ENCODE peak calls at places on chromosomes 11 and 22, in four cellular contexts. One of them, this sample, is unnamed.

GRCh38 chr11:15195454-15196200 is 80.9 kb downstream of the INSC start:
- DNase-seq in AG09309: no peak
- DNase-seq in brain microvascular endothelial cell: no peak
- DNase-seq in bronchial epithelial cell: peak; percentile 49
- DNase-seq in this sample: no peak

GRCh38 chr11:95444309-95445202 is 213.6 kb upstream of the SESN3 start:
- DNase-seq in AG09309: no peak
- DNase-seq in brain microvascular endothelial cell: no peak
- DNase-seq in bronchial epithelial cell: peak; percentile 87
- DNase-seq in this sample: no peak

GRCh38 chr11:7523416-7524210 is 9.8 kb downstream of the PPFIBP2 start:
- DNase-seq in AG09309: no peak
- DNase-seq in brain microvascular endothelial cell: no peak
- DNase-seq in bronchial epithelial cell: no peak
- DNase-seq in this sample: no peak

GRCh38 chr11:117876341-117877119 is at the start of gene FXYD6:
- DNase-seq in AG09309: no peak
- DNase-seq in brain microvascular endothelial cell: no peak
- DNase-seq in bronchial epithelial cell: no peak
- DNase-seq in this sample: no peak

GRCh38 chr11:70493891-70494290 is 95.6 kb downstream of the CTTN start:
- DNase-seq in AG09309: no peak
- DNase-seq in brain microvascular endothelial cell: no peak
- DNase-seq in bronchial epithelial cell: no peak
- DNase-seq in this sample: no peak

GRCh38 chr11:69912161-69912910 is 93.1 kb upstream of the FGF3 start:
- DNase-seq in AG09309: no peak
- DNase-seq in brain microvascular endothelial cell: no peak
- DNase-seq in bronchial epithelial cell: no peak
- DNase-seq in this sample: no peak

GRCh38 chr22:45891471-45891995 is 85.4 kb downstream of the WNT7B start:
- DNase-seq in AG09309: no peak
- DNase-seq in brain microvascular endothelial cell: no peak
- DNase-seq in bronchial epithelial cell: no peak
- DNase-seq in this sample: no peak

GRCh38 chr11:61429346-61429690 is 457 bp downstream of the CPSF7 start:
- DNase-seq in AG09309: no peak
- DNase-seq in brain microvascular endothelial cell: peak; percentile 28
- DNase-seq in bronchial epithelial cell: peak; percentile 17
- DNase-seq in this sample: no peak

GRCh38 chr11:4459470-4459869 is 10.4 kb downstream of the OR52K2 start:
- DNase-seq in AG09309: no peak
- DNase-seq in brain microvascular endothelial cell: no peak
- DNase-seq in bronchial epithelial cell: peak; percentile 68
- DNase-seq in this sample: no peak

GRCh38 chr11:32318071-32318815 is 117.1 kb downstream of the WT1 start:
- DNase-seq in AG09309: no peak
- DNase-seq in brain microvascular endothelial cell: no peak
- DNase-seq in bronchial epithelial cell: no peak
- DNase-seq in this sample: no peak

GRCh38 chr11:64251722-64251985 is 324 bp downstream of the PLCB3 start:
- DNase-seq in AG09309: no peak
- DNase-seq in brain microvascular endothelial cell: peak; percentile 17
- DNase-seq in bronchial epithelial cell: no peak
- DNase-seq in this sample: no peak

GRCh38 chr11:64253043-64253442 is 1.7 kb downstream of the PLCB3 start:
- DNase-seq in AG09309: no peak
- DNase-seq in brain microvascular endothelial cell: no peak
- DNase-seq in bronchial epithelial cell: no peak
- DNase-seq in this sample: no peak

GRCh38 chr11:64254326-64254725 is 3.0 kb downstream of the PLCB3 start:
- DNase-seq in AG09309: no peak
- DNase-seq in brain microvascular endothelial cell: no peak
- DNase-seq in bronchial epithelial cell: no peak
- DNase-seq in this sample: no peak

GRCh38 chr11:64251986-64252837 is 882 bp downstream of the PLCB3 start:
- DNase-seq in AG09309: no peak
- DNase-seq in brain microvascular endothelial cell: no peak
- DNase-seq in bronchial epithelial cell: peak; percentile 49
- DNase-seq in this sample: no peak

DNA sequence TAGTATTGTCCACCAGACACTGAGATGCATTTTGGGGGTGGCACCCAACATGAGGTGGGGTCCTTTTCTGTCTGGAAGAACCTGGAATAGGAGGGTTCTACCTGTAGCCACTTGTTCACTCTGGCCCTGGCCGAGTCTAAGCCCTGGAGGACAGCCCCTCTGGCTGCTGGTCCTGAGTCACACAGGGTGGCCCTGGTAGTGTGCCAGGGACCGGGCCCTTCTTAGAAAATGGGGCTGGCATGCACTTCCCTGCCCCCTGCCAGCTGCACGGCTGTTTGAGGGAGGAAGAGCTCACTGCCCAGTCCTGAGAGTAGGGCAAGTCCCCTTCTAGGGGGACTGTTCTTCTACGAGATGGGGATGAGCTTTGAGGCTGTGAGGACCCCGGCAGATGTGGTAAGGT is 2.2 kb downstream of the PLCB3 start:
- DNase-seq in AG09309: no peak
- DNase-seq in brain microvascular endothelial cell: no peak
- DNase-seq in bronchial epithelial cell: no peak
- DNase-seq in this sample: no peak
- H3K4me3 ChIP-seq in AG09309: no peak overlapping the region
- H3K4me3 ChIP-seq in brain microvascular endothelial cell: no peak overlapping the region
- H3K4me3 ChIP-seq in bronchial epithelial cell: no peak overlapping the region
- H3K4me3 ChIP-seq in this sample: peak overlapping the region; percentile 82

DNA sequence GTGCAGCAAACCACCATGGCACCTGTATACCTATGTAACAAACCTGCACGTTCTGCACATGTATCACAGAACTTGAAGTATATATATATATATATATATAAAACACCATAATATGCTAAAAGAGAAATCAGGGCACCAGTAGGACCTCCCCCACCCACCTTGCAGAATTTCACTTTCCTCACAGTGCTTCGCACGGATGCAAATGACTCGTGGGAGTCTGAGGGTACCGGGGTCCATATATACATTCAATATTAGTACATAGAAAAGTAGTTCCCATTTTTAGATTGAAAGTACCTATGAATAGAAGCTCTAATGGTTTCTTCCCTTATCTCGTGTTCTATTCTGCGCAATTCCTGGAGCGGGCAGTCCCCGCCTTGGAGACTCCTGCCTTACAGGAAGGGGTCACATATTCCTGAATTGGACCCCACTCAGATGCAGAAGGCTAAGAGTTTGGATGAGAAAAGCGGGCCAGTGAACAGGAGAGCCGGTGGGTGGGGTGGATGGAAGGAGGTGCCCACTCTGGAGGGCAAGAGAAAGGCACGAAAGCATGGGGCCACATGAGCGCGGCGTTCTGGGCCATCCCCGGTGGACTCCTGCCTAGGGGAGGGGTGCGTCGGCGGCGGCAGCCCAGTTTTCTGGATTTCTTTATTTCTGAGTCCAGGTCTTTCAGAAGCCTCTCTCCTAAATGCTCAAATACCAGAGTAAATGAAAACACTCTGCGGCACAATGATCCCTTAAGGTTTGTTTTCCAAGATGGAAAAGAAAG is 136.3 kb downstream of the ETS1 start:
- DNase-seq in AG09309: no peak
- DNase-seq in brain microvascular endothelial cell: no peak
- DNase-seq in bronchial epithelial cell: no peak
- DNase-seq in this sample: no peak
- H3K4me3 ChIP-seq in AG09309: no peak overlapping the region
- H3K4me3 ChIP-seq in brain microvascular endothelial cell: peak overlapping the region; percentile 34
- H3K4me3 ChIP-seq in bronchial epithelial cell: no peak overlapping the region
- H3K4me3 ChIP-seq in this sample: no peak overlapping the region

DNA sequence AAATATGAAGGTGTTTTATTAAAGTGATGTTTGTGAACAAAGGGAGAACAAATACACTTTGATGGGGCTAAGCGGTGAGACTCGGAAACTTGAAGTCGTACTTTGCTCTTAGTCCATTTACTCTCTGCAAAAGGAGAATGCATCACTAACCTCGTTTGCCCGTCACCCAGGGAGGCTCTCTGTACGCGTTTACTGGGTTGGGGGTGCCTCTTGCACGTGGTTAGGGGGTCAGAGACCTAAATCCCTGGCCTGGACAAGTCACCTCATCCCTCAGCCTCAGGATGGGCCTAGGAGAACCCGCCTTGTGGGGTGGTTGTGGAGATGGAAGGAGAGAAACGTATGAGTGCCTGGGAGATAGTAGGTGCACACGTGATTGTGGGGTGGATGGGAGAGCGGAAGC is 803 bp upstream of the IFT27 start:
- DNase-seq in AG09309: no peak
- DNase-seq in brain microvascular endothelial cell: no peak
- DNase-seq in bronchial epithelial cell: no peak
- DNase-seq in this sample: no peak
- H3K4me3 ChIP-seq in AG09309: peak overlapping the region; percentile 20
- H3K4me3 ChIP-seq in brain microvascular endothelial cell: peak overlapping the region; percentile 32
- H3K4me3 ChIP-seq in bronchial epithelial cell: peak overlapping the region; percentile 8
- H3K4me3 ChIP-seq in this sample: peak overlapping the region; percentile 43

GRCh38 chr11:45485070-45485716 is 180.2 kb downstream of the CHST1 start:
- DNase-seq in AG09309: no peak
- DNase-seq in brain microvascular endothelial cell: no peak
- DNase-seq in bronchial epithelial cell: no peak
- DNase-seq in this sample: no peak

GRCh38 chr11:45484326-45484725 is 181.1 kb downstream of the CHST1 start:
- DNase-seq in AG09309: no peak
- DNase-seq in brain microvascular endothelial cell: no peak
- DNase-seq in bronchial epithelial cell: no peak
- DNase-seq in this sample: no peak

GRCh38 chr11:45486461-45486860 is 179.0 kb downstream of the CHST1 start:
- DNase-seq in AG09309: no peak
- DNase-seq in brain microvascular endothelial cell: no peak
- DNase-seq in bronchial epithelial cell: no peak
- DNase-seq in this sample: no peak

GRCh38 chr11:45489281-45489906 is 176.0 kb downstream of the CHST1 start:
- DNase-seq in AG09309: no peak
- DNase-seq in brain microvascular endothelial cell: no peak
- DNase-seq in bronchial epithelial cell: no peak
- DNase-seq in this sample: no peak
- H3K4me3 ChIP-seq in AG09309: no peak overlapping the region
- H3K4me3 ChIP-seq in brain microvascular endothelial cell: no peak overlapping the region
- H3K4me3 ChIP-seq in bronchial epithelial cell: no peak overlapping the region
- H3K4me3 ChIP-seq in this sample: no peak overlapping the region

DNA sequence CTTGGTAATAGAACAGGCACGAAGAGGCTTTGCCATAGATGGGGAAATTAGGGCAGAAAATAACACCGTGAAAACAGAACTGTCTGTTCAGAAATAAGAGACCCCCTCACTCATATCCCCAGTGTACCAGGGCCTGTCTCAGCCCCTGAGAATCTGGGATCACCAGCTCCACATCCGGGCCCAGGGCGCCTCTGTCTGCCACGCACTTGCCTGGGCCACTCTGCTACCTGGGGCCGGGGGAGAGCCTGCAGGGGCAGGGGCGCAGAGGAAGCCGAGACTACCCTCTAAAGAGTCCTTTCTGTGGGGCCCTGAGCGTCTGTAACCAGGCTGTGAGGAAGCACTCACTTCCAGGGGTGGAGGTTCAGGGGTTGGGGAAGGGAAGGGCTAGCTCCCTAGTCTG is 19.8 kb downstream of the NECTIN1 start:
- DNase-seq in AG09309: no peak
- DNase-seq in brain microvascular endothelial cell: no peak
- DNase-seq in bronchial epithelial cell: no peak
- DNase-seq in this sample: no peak
- H3K4me3 ChIP-seq in AG09309: no peak overlapping the region
- H3K4me3 ChIP-seq in brain microvascular endothelial cell: no peak overlapping the region
- H3K4me3 ChIP-seq in bronchial epithelial cell: no peak overlapping the region
- H3K4me3 ChIP-seq in this sample: no peak overlapping the region